ENCODE peak calls at places on chromosomes 6 and 20, in four cellular contexts. H is GM20000, I is nephron progenitor cell, O is GM06990. D is an unnamed sample.

GRCh38 chr6:88107241-88107640 is 58.9 kb downstream of the CNR1 start:
- DNase-seq in H (no peak), I (no peak), O (no peak), D (no peak)

GRCh38 chr6:111984516-111985201 is 69.2 kb upstream of the CCN6 start:
- DNase-seq in H (no peak), I (no peak), O (no peak), D (no peak)

GRCh38 chr6:130148181-130148580 is 74.6 kb downstream of the SAMD3 start:
- DNase-seq in H (no peak), I (no peak), O (no peak), D (no peak)

GRCh38 chr6:54267798-54268197 is 40.4 kb upstream of the TINAG start:
- DNase-seq in H (peak), I (peak), O (no peak), D (no peak)

GRCh38 chr6:22043284-22043962 is 253.4 kb downstream of the PRL start:
- DNase-seq in H (no peak), I (no peak), O (no peak), D (no peak)

GRCh38 chr6:152380993-152381898 is 255.9 kb downstream of the SYNE1 start:
- DNase-seq in H (no peak), I (peak), O (no peak), D (no peak)

GRCh38 chr6:25012657-25013056 is 76.9 kb upstream of the RIPOR2 start:
- DNase-seq in H (no peak), I (no peak), O (no peak), D (no peak)

GRCh38 chr20:8940311-8940710 is 128.6 kb upstream of the PLCB4 start:
- DNase-seq in H (no peak), I (no peak), O (no peak), D (no peak)

GRCh38 chr6:113927001-113927400 is 43.9 kb downstream of the HDAC2 start:
- DNase-seq in H (no peak), I (no peak), O (no peak), D (no peak)

GRCh38 chr6:170222498-170223471 is 68.1 kb downstream of the DLL1 start:
- DNase-seq in H (no peak), I (no peak), O (no peak), D (no peak)

GRCh38 chr6:149935246-149935645 is 6.6 kb upstream of the ULBP2 start:
- DNase-seq in H (no peak), I (no peak), O (no peak), D (no peak)

GRCh38 chr6:149933461-149933860 is 8.4 kb upstream of the ULBP2 start:
- DNase-seq in H (peak), I (no peak), O (no peak), D (no peak)

GRCh38 chr6:149933036-149933435 is 8.8 kb upstream of the ULBP2 start:
- DNase-seq in H (no peak), I (no peak), O (no peak), D (no peak)

GRCh38 chr6:149935668-149936067 is 6.1 kb upstream of the ULBP2 start:
- DNase-seq in H (peak), I (no peak), O (no peak), D (no peak)

GRCh38 chr6:149934249-149935156 is 7.3 kb upstream of the ULBP2 start:
- DNase-seq in H (peak), I (peak), O (no peak), D (peak)
- TF ChIP-seq CTCF in H (peak), I (peak), O (peak), D (peak)

GRCh38 chr6:13593720-13594119 is 19.3 kb downstream of the SIRT5 start:
- DNase-seq in H (no peak), I (no peak), O (no peak), D (no peak)
- TF ChIP-seq CTCF in H (no peak), I (no peak), O (no peak), D (no peak)

DNA sequence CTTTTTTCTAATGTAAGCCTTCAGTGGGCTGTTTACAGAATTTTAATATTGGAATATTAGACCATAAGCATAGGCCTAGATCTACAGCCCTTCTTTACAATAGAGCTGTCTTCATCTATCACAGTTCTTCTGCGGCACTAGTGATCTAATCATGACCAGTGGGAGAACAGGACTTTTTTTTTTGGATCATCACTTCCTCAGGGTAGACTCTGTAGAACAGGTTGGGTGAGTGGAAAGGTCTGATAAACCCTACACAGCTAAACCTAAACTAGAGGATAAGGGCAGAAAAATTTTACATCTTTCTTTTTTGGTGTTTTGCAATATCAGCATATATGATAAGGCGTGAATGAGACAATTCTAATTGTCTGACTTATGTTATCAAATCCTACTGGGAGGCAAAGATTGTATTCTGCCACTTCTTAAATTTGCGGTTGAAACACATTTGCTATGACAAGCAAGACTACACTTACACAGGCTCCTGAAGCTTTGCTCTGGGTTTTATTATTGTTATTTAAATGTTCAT is 52.2 kb downstream of the GOPC start:
- DNase-seq in H (no peak), I (no peak), O (no peak), D (no peak)
- TF ChIP-seq CTCF in H (no peak), I (no peak), O (no peak), D (no peak)

DNA sequence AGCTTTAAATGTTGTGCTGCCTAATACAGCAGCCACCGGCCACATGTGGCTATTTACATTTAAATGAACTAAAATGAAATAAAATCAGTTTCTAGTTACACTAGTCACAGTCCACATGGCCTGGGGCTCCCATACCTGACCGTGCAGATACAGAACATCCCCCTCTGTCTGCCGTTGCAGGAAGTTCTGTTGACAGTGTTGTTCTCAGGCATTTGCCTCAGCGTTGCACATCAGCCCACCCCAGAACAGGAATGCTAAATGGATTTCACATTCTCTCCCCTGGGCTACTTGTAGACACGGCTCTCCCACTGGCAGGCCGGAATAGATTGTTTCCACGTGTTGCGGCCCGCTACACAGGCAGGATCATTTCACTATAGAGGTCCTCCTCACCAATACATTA is 26.3 kb downstream of the JAG1 start:
- DNase-seq in H (peak), I (no peak), O (no peak), D (no peak)
- TF ChIP-seq CTCF in H (no peak), I (peak), O (peak), D (peak)